ENCODE peak calls at places on chromosomes 4 and X, in seven cellular contexts. X is kidney epithelial cell; R is neural progenitor cell; F is A673; E is naive thymus-derived CD4-positive, alpha-beta T cell; B is small intestine; S is mammary epithelial cell. L is an unnamed sample.

GRCh38 chr4:153955306-153955705 is 166.4 kb upstream of the SFRP2 start:
- DNase-seq in X (no peak), R (no peak), F (no peak), E (no peak), B (no peak), S (no peak), L (no peak)

GRCh38 chr4:185767528-185767927 is 44.5 kb downstream of the SORBS2 start:
- DNase-seq in X (no peak), R (no peak), F (no peak), E (no peak), B (no peak), S (no peak), L (no peak)

GRCh38 chr4:21543514-21543913 is 405.1 kb downstream of the KCNIP4 start:
- DNase-seq in X (no peak), R (no peak), F (no peak), E (no peak), B (no peak), S (no peak), L (no peak)

GRCh38 chr4:134740290-134740689 is 538.7 kb upstream of the PABPC4L start:
- DNase-seq in X (no peak), R (no peak), F (no peak), E (no peak), B (no peak), S (no peak), L (no peak)

GRCh38 chrX:106302304-106302703 is 134.2 kb downstream of the PWWP3B start:
- DNase-seq in X (no peak), R (no peak), F (no peak), E (no peak), B (no peak), S (peak; percentile 90), L (no peak)

GRCh38 chr4:138875886-138876608 is 139.5 kb upstream of the NOCT start:
- DNase-seq in X (peak; percentile 88), R (no peak), F (no peak), E (no peak), B (no peak), S (peak; percentile 59), L (no peak)

GRCh38 chrX:49627030-49627777 is 28.4 kb downstream of the GAGE1 start:
- DNase-seq in X (no peak), R (peak; percentile 7), F (peak; percentile 11), E (peak; percentile 34), B (no peak), S (peak; percentile 1), L (no peak)

GRCh38 chrX:15617111-15617510 is 16.4 kb upstream of the ACE2 start:
- DNase-seq in X (no peak), R (no peak), F (no peak), E (no peak), B (no peak), S (peak; percentile 11), L (no peak)

GRCh38 chrX:30649859-30650258 is 3.4 kb upstream of the GK start:
- DNase-seq in X (no peak), R (no peak), F (no peak), E (no peak), B (peak; percentile 87), S (peak; percentile 40), L (no peak)

GRCh38 chrX:14356401-14356800 is 172.9 kb upstream of the GLRA2 start:
- DNase-seq in X (no peak), R (no peak), F (peak; percentile 52), E (no peak), B (no peak), S (peak; percentile 50), L (no peak)

GRCh38 chr4:56496241-56496640 is 9.3 kb upstream of the ARL9 start:
- DNase-seq in X (no peak), R (no peak), F (no peak), E (no peak), B (no peak), S (no peak), L (no peak)
- H3K36me3 ChIP-seq in X (no peaks in the 10 kb centered on the region), R (peaks cover 17% of the 10 kb centered on the region), F (peaks cover 7% of the 10 kb centered on the region), E (peaks cover 3% of the 10 kb centered on the region), B (no peaks in the 10 kb centered on the region), S (peaks cover 28% of the 10 kb centered on the region), L (peaks cover 8% of the 10 kb centered on the region)

GRCh38 chr4:158799013-158799770 is 30.4 kb downstream of the FNIP2 start:
- DNase-seq in X (no peak), R (no peak), F (no peak), E (no peak), B (no peak), S (no peak), L (no peak)
- H3K27me3 ChIP-seq in X (no peaks in the 10 kb centered on the region), R (no peaks in the 10 kb centered on the region), F (no peaks in the 10 kb centered on the region), E (no peaks in the 10 kb centered on the region), B (no peaks in the 10 kb centered on the region), S (no peaks in the 10 kb centered on the region), L (no peaks in the 10 kb centered on the region)

DNA sequence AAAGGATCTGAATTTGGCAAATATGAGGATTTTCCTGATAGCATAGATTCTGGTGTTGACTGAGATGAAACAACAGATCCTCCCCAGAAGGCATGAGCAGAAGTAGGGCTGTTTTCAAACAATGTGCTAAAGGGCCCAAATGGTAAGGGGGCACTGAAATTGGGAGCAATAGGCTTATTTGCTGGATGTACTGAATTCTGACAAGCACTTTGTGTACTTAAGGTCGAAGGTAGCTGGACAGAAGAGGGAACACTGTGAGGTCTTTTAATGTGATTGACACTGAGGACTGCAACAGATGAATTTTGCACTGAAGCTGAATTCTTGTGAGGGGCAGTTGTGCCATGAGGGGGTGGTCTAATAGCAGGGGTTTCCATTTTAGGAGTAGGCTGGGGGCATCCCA is 21.2 kb upstream of the COX18 start:
- DNase-seq in X (no peak), R (no peak), F (no peak), E (no peak), B (no peak), S (no peak), L (no peak)
- H3K36me3 ChIP-seq in X (peaks cover 6% of the 10 kb centered on the region), R (peaks cover 21% of the 10 kb centered on the region), F (peaks cover 15% of the 10 kb centered on the region), E (no peaks in the 10 kb centered on the region), B (peaks cover 3% of the 10 kb centered on the region), S (peaks cover 26% of the 10 kb centered on the region), L (peaks cover 21% of the 10 kb centered on the region)

GRCh38 chr4:54110019-54110416 is 10.1 kb downstream of the GSX2 start:
- DNase-seq in X (no peak), R (peak; percentile 43), F (no peak), E (no peak), B (no peak), S (no peak), L (no peak)
- H3K27me3 ChIP-seq in X (peaks cover 52% of the 10 kb centered on the region), R (peaks cover 82% of the 10 kb centered on the region), F (peaks cover 15% of the 10 kb centered on the region), E (peaks cover 4% of the 10 kb centered on the region), B (peaks cover 32% of the 10 kb centered on the region), S (no peaks in the 10 kb centered on the region), L (peaks cover 4% of the 10 kb centered on the region)

GRCh38 chr4:87375719-87376291 is 15.2 kb downstream of the HSD17B11 start:
- DNase-seq in X (peak; percentile 25), R (peak; percentile 28), F (peak; percentile 35), E (peak; percentile 19), B (peak; percentile 88), S (peak; percentile 42), L (no peak)
- H3K36me3 ChIP-seq in X (no peaks in the 10 kb centered on the region), R (no peaks in the 10 kb centered on the region), F (no peaks in the 10 kb centered on the region), E (peaks cover 10% of the 10 kb centered on the region), B (peaks cover 5% of the 10 kb centered on the region), S (peaks cover 6% of the 10 kb centered on the region), L (peaks cover 8% of the 10 kb centered on the region)

GRCh38 chrX:131910565-131910964 is 112.5 kb upstream of the STK26 start:
- DNase-seq in X (no peak), R (no peak), F (no peak), E (no peak), B (no peak), S (no peak), L (no peak)
- H3K27me3 ChIP-seq in X (peaks cover 4% of the 10 kb centered on the region), R (no peaks in the 10 kb centered on the region), F (peaks cover 22% of the 10 kb centered on the region), E (no peaks in the 10 kb centered on the region), B (no peaks in the 10 kb centered on the region), S (peaks cover 4% of the 10 kb centered on the region), L (no peaks in the 10 kb centered on the region)

GRCh38 chr4:84722720-84723119 is 139.8 kb downstream of the CDS1 start:
- DNase-seq in X (no peak), R (no peak), F (no peak), E (no peak), B (peak; percentile 14), S (no peak), L (no peak)

GRCh38 chr4:84733343-84734033 is 150.6 kb downstream of the CDS1 start:
- DNase-seq in X (no peak), R (no peak), F (no peak), E (no peak), B (no peak), S (no peak), L (no peak)

GRCh38 chr4:84726356-84726755 is 143.4 kb downstream of the CDS1 start:
- DNase-seq in X (no peak), R (no peak), F (no peak), E (no peak), B (no peak), S (no peak), L (no peak)

GRCh38 chr4:84730375-84730774 is 147.4 kb downstream of the CDS1 start:
- DNase-seq in X (no peak), R (no peak), F (no peak), E (no peak), B (no peak), S (no peak), L (no peak)

DNA sequence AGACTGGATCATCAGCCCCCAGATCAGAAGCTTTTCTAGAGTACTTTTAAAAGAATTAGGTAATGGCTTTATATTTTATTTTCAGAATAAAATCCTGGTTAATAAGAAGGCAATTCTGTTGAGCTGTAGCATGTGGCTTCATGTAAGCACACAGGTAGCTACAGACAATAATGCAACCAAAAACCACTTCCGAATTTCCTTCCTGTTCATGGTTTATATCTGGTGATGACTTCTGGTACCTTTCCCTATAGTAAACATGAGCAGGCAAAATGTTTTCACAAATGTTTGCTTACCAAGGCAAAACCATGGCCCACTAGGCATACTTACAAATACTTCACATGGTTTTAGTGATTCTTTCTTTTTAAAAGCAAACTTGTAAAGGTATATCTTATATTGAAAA is 144.6 kb downstream of the CDS1 start:
- DNase-seq in X (no peak), R (no peak), F (no peak), E (no peak), B (no peak), S (no peak), L (no peak)
- H3K36me3 ChIP-seq in X (no peaks in the 10 kb centered on the region), R (peaks cover 9% of the 10 kb centered on the region), F (peaks cover under 1% of the 10 kb centered on the region), E (no peaks in the 10 kb centered on the region), B (no peaks in the 10 kb centered on the region), S (peaks cover 8% of the 10 kb centered on the region), L (peaks cover 5% of the 10 kb centered on the region)

DNA sequence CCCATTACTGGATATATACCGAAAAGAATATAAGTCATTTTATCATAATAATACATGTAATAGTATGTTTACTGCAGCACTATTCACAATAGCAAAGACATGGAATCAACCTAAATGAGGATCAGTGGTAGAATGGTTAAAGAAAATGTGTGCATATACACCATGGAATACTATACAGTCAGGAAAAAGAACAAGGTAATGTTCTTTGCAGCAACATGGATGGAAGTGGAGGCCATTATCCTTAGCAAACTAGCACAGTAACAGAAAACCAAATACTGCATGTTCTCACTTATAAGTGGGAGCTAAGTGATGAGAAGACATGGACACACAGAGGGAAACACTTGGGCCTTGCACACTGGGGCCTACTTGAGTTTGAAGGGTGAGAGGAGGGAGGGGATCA is 207.4 kb upstream of the APOOL start:
- DNase-seq in X (no peak), R (no peak), F (no peak), E (no peak), B (no peak), S (no peak), L (no peak)
- H3K27me3 ChIP-seq in X (no peaks in the 10 kb centered on the region), R (no peaks in the 10 kb centered on the region), F (no peaks in the 10 kb centered on the region), E (no peaks in the 10 kb centered on the region), B (no peaks in the 10 kb centered on the region), S (no peaks in the 10 kb centered on the region), L (no peaks in the 10 kb centered on the region)

L was measured in lung.